ENCODE peak calls at places on chromosomes 2 and 18, in ten cellular contexts. One of them, this sample, is unnamed.

GRCh38 chr18:75189696-75190095 is 19.2 kb downstream of the PTGR3 start:
- DNase-seq in right lobe of liver: no peak
- DNase-seq in BE2C: no peak
- DNase-seq in fibroblast of the aortic adventitia: no peak
- DNase-seq in tibial artery: no peak
- DNase-seq in OCI-LY7: no peak
- DNase-seq in breast epithelium: no peak
- DNase-seq in HFFc6: no peak
- DNase-seq in GM12864: no peak
- DNase-seq in mesothelial cell of epicardium: no peak
- DNase-seq in this sample: no peak

GRCh38 chr2:106282816-106283215 is 88.7 kb upstream of the UXS1 start:
- DNase-seq in right lobe of liver: no peak
- DNase-seq in BE2C: no peak
- DNase-seq in fibroblast of the aortic adventitia: no peak
- DNase-seq in tibial artery: no peak
- DNase-seq in OCI-LY7: no peak
- DNase-seq in breast epithelium: no peak
- DNase-seq in HFFc6: no peak
- DNase-seq in GM12864: no peak
- DNase-seq in mesothelial cell of epicardium: no peak
- DNase-seq in this sample: no peak

GRCh38 chr2:185208261-185208660 is 530.3 kb upstream of the FSIP2 start:
- DNase-seq in right lobe of liver: no peak
- DNase-seq in BE2C: peak
- DNase-seq in fibroblast of the aortic adventitia: no peak
- DNase-seq in tibial artery: no peak
- DNase-seq in OCI-LY7: peak
- DNase-seq in breast epithelium: no peak
- DNase-seq in HFFc6: no peak
- DNase-seq in GM12864: no peak
- DNase-seq in mesothelial cell of epicardium: no peak
- DNase-seq in this sample: peak

GRCh38 chr2:60091311-60091710 is 462.1 kb downstream of the BCL11A start:
- DNase-seq in right lobe of liver: no peak
- DNase-seq in BE2C: no peak
- DNase-seq in fibroblast of the aortic adventitia: no peak
- DNase-seq in tibial artery: no peak
- DNase-seq in OCI-LY7: no peak
- DNase-seq in breast epithelium: no peak
- DNase-seq in HFFc6: no peak
- DNase-seq in GM12864: no peak
- DNase-seq in mesothelial cell of epicardium: no peak
- DNase-seq in this sample: no peak

GRCh38 chr2:53880756-53881155 is 21.0 kb upstream of the GPR75 start:
- DNase-seq in right lobe of liver: no peak
- DNase-seq in BE2C: no peak
- DNase-seq in fibroblast of the aortic adventitia: peak
- DNase-seq in tibial artery: no peak
- DNase-seq in OCI-LY7: no peak
- DNase-seq in breast epithelium: no peak
- DNase-seq in HFFc6: peak
- DNase-seq in GM12864: no peak
- DNase-seq in mesothelial cell of epicardium: no peak
- DNase-seq in this sample: no peak

GRCh38 chr18:464311-464659 is 36.2 kb downstream of the COLEC12 start:
- DNase-seq in right lobe of liver: no peak
- DNase-seq in BE2C: no peak
- DNase-seq in fibroblast of the aortic adventitia: no peak
- DNase-seq in tibial artery: no peak
- DNase-seq in OCI-LY7: no peak
- DNase-seq in breast epithelium: no peak
- DNase-seq in HFFc6: no peak
- DNase-seq in GM12864: no peak
- DNase-seq in mesothelial cell of epicardium: no peak
- DNase-seq in this sample: no peak

GRCh38 chr2:1550658-1551316 is 137.5 kb downstream of the TPO start:
- DNase-seq in right lobe of liver: peak
- DNase-seq in BE2C: peak
- DNase-seq in fibroblast of the aortic adventitia: peak
- DNase-seq in tibial artery: no peak
- DNase-seq in OCI-LY7: peak
- DNase-seq in breast epithelium: peak
- DNase-seq in HFFc6: no peak
- DNase-seq in GM12864: no peak
- DNase-seq in mesothelial cell of epicardium: peak
- DNase-seq in this sample: peak

GRCh38 chr2:70647873-70648481 is 94.4 kb upstream of the TGFA start:
- DNase-seq in right lobe of liver: peak
- DNase-seq in BE2C: peak
- DNase-seq in fibroblast of the aortic adventitia: peak
- DNase-seq in tibial artery: peak
- DNase-seq in OCI-LY7: peak
- DNase-seq in breast epithelium: peak
- DNase-seq in HFFc6: peak
- DNase-seq in GM12864: peak
- DNase-seq in mesothelial cell of epicardium: peak
- DNase-seq in this sample: peak

GRCh38 chr2:8625399-8626283 is 56.2 kb upstream of the ID2 start:
- DNase-seq in right lobe of liver: peak
- DNase-seq in BE2C: no peak
- DNase-seq in fibroblast of the aortic adventitia: no peak
- DNase-seq in tibial artery: peak
- DNase-seq in OCI-LY7: no peak
- DNase-seq in breast epithelium: no peak
- DNase-seq in HFFc6: no peak
- DNase-seq in GM12864: no peak
- DNase-seq in mesothelial cell of epicardium: no peak
- DNase-seq in this sample: no peak

GRCh38 chr2:151030663-151031230 is 230.9 kb downstream of the RBM43 start:
- DNase-seq in right lobe of liver: no peak
- DNase-seq in BE2C: no peak
- DNase-seq in fibroblast of the aortic adventitia: no peak
- DNase-seq in tibial artery: no peak
- DNase-seq in OCI-LY7: no peak
- DNase-seq in breast epithelium: no peak
- DNase-seq in HFFc6: no peak
- DNase-seq in GM12864: no peak
- DNase-seq in mesothelial cell of epicardium: no peak
- DNase-seq in this sample: no peak

GRCh38 chr18:33577688-33578370 is at the start of gene ASXL3:
- DNase-seq in right lobe of liver: peak
- DNase-seq in BE2C: peak
- DNase-seq in fibroblast of the aortic adventitia: peak
- DNase-seq in tibial artery: peak
- DNase-seq in OCI-LY7: peak
- DNase-seq in breast epithelium: no peak
- DNase-seq in HFFc6: no peak
- DNase-seq in GM12864: no peak
- DNase-seq in mesothelial cell of epicardium: peak
- DNase-seq in this sample: peak

GRCh38 chr2:43081131-43081745 is 145.2 kb downstream of the ZFP36L2 start:
- DNase-seq in right lobe of liver: no peak
- DNase-seq in BE2C: no peak
- DNase-seq in fibroblast of the aortic adventitia: no peak
- DNase-seq in tibial artery: no peak
- DNase-seq in OCI-LY7: no peak
- DNase-seq in breast epithelium: no peak
- DNase-seq in HFFc6: no peak
- DNase-seq in GM12864: no peak
- DNase-seq in mesothelial cell of epicardium: no peak
- DNase-seq in this sample: no peak

GRCh38 chr2:236858661-236859060 is 227.0 kb upstream of the COPS8 start:
- DNase-seq in right lobe of liver: no peak
- DNase-seq in BE2C: no peak
- DNase-seq in fibroblast of the aortic adventitia: no peak
- DNase-seq in tibial artery: no peak
- DNase-seq in OCI-LY7: no peak
- DNase-seq in breast epithelium: no peak
- DNase-seq in HFFc6: no peak
- DNase-seq in GM12864: no peak
- DNase-seq in mesothelial cell of epicardium: peak
- DNase-seq in this sample: no peak

GRCh38 chr2:10462178-10463083 is 14.3 kb upstream of the ODC1 start:
- DNase-seq in right lobe of liver: no peak
- DNase-seq in BE2C: no peak
- DNase-seq in fibroblast of the aortic adventitia: no peak
- DNase-seq in tibial artery: no peak
- DNase-seq in OCI-LY7: no peak
- DNase-seq in breast epithelium: no peak
- DNase-seq in HFFc6: no peak
- DNase-seq in GM12864: no peak
- DNase-seq in mesothelial cell of epicardium: no peak
- DNase-seq in this sample: no peak

GRCh38 chr2:171574149-171574795 is 52.0 kb downstream of the CYBRD1 start:
- DNase-seq in right lobe of liver: peak
- DNase-seq in BE2C: peak
- DNase-seq in fibroblast of the aortic adventitia: peak
- DNase-seq in tibial artery: peak
- DNase-seq in OCI-LY7: peak
- DNase-seq in breast epithelium: peak
- DNase-seq in HFFc6: peak
- DNase-seq in GM12864: peak
- DNase-seq in mesothelial cell of epicardium: peak
- DNase-seq in this sample: peak

GRCh38 chr2:182642328-182642727 is 73.7 kb upstream of the DNAJC10 start:
- DNase-seq in right lobe of liver: no peak
- DNase-seq in BE2C: peak
- DNase-seq in fibroblast of the aortic adventitia: peak
- DNase-seq in tibial artery: peak
- DNase-seq in OCI-LY7: peak
- DNase-seq in breast epithelium: no peak
- DNase-seq in HFFc6: peak
- DNase-seq in GM12864: peak
- DNase-seq in mesothelial cell of epicardium: no peak
- DNase-seq in this sample: peak

GRCh38 chr18:32549248-32549842 is 78.7 kb upstream of the GAREM1 start:
- DNase-seq in right lobe of liver: peak
- DNase-seq in BE2C: peak
- DNase-seq in fibroblast of the aortic adventitia: peak
- DNase-seq in tibial artery: no peak
- DNase-seq in OCI-LY7: peak
- DNase-seq in breast epithelium: no peak
- DNase-seq in HFFc6: no peak
- DNase-seq in GM12864: no peak
- DNase-seq in mesothelial cell of epicardium: no peak
- DNase-seq in this sample: peak

GRCh38 chr2:239747274-239747673 is 277.9 kb downstream of the NDUFA10 start:
- DNase-seq in right lobe of liver: peak
- DNase-seq in BE2C: no peak
- DNase-seq in fibroblast of the aortic adventitia: no peak
- DNase-seq in tibial artery: no peak
- DNase-seq in OCI-LY7: no peak
- DNase-seq in breast epithelium: no peak
- DNase-seq in HFFc6: no peak
- DNase-seq in GM12864: no peak
- DNase-seq in mesothelial cell of epicardium: no peak
- DNase-seq in this sample: no peak

GRCh38 chr2:167380555-167380954 is 492.3 kb downstream of the XIRP2 start:
- DNase-seq in right lobe of liver: no peak
- DNase-seq in BE2C: no peak
- DNase-seq in fibroblast of the aortic adventitia: no peak
- DNase-seq in tibial artery: no peak
- DNase-seq in OCI-LY7: no peak
- DNase-seq in breast epithelium: no peak
- DNase-seq in HFFc6: no peak
- DNase-seq in GM12864: no peak
- DNase-seq in mesothelial cell of epicardium: no peak
- DNase-seq in this sample: no peak

GRCh38 chr18:22344908-22345670 is 72.6 kb downstream of the CTAGE1 start:
- DNase-seq in right lobe of liver: no peak
- DNase-seq in BE2C: no peak
- DNase-seq in fibroblast of the aortic adventitia: no peak
- DNase-seq in tibial artery: no peak
- DNase-seq in OCI-LY7: no peak
- DNase-seq in breast epithelium: no peak
- DNase-seq in HFFc6: no peak
- DNase-seq in GM12864: no peak
- DNase-seq in mesothelial cell of epicardium: no peak
- DNase-seq in this sample: no peak

GRCh38 chr2:182366625-182367024 is 60.2 kb downstream of the PDE1A start:
- DNase-seq in right lobe of liver: no peak
- DNase-seq in BE2C: no peak
- DNase-seq in fibroblast of the aortic adventitia: peak
- DNase-seq in tibial artery: peak
- DNase-seq in OCI-LY7: no peak
- DNase-seq in breast epithelium: no peak
- DNase-seq in HFFc6: no peak
- DNase-seq in GM12864: no peak
- DNase-seq in mesothelial cell of epicardium: no peak
- DNase-seq in this sample: no peak

GRCh38 chr2:22215517-22215916 is 1091.7 kb downstream of the TDRD15 start:
- DNase-seq in right lobe of liver: no peak
- DNase-seq in BE2C: no peak
- DNase-seq in fibroblast of the aortic adventitia: no peak
- DNase-seq in tibial artery: no peak
- DNase-seq in OCI-LY7: no peak
- DNase-seq in breast epithelium: no peak
- DNase-seq in HFFc6: no peak
- DNase-seq in GM12864: no peak
- DNase-seq in mesothelial cell of epicardium: no peak
- DNase-seq in this sample: no peak
- TF ChIP-seq CTCF in right lobe of liver: no peak
- TF ChIP-seq CTCF in BE2C: peak
- TF ChIP-seq CTCF in fibroblast of the aortic adventitia: no peak
- TF ChIP-seq CTCF in tibial artery: no peak
- TF ChIP-seq CTCF in OCI-LY7: peak
- TF ChIP-seq CTCF in breast epithelium: no peak
- TF ChIP-seq CTCF in HFFc6: no peak
- TF ChIP-seq CTCF in GM12864: no peak
- TF ChIP-seq CTCF in mesothelial cell of epicardium: no peak
- TF ChIP-seq CTCF in this sample: no peak

GRCh38 chr2:64922482-64923384 is 66.5 kb upstream of the SLC1A4 start:
- DNase-seq in right lobe of liver: peak
- DNase-seq in BE2C: no peak
- DNase-seq in fibroblast of the aortic adventitia: no peak
- DNase-seq in tibial artery: no peak
- DNase-seq in OCI-LY7: peak
- DNase-seq in breast epithelium: no peak
- DNase-seq in HFFc6: no peak
- DNase-seq in GM12864: no peak
- DNase-seq in mesothelial cell of epicardium: no peak
- DNase-seq in this sample: no peak
- TF ChIP-seq CTCF in right lobe of liver: no peak
- TF ChIP-seq CTCF in BE2C: no peak
- TF ChIP-seq CTCF in fibroblast of the aortic adventitia: no peak
- TF ChIP-seq CTCF in tibial artery: no peak
- TF ChIP-seq CTCF in OCI-LY7: peak
- TF ChIP-seq CTCF in breast epithelium: no peak
- TF ChIP-seq CTCF in HFFc6: no peak
- TF ChIP-seq CTCF in GM12864: no peak
- TF ChIP-seq CTCF in mesothelial cell of epicardium: no peak
- TF ChIP-seq CTCF in this sample: no peak

GRCh38 chr18:77089796-77090285 is 42.7 kb downstream of the MBP start:
- DNase-seq in right lobe of liver: no peak
- DNase-seq in BE2C: no peak
- DNase-seq in fibroblast of the aortic adventitia: no peak
- DNase-seq in tibial artery: no peak
- DNase-seq in OCI-LY7: peak
- DNase-seq in breast epithelium: no peak
- DNase-seq in HFFc6: no peak
- DNase-seq in GM12864: no peak
- DNase-seq in mesothelial cell of epicardium: no peak
- DNase-seq in this sample: no peak
- TF ChIP-seq CTCF in right lobe of liver: no peak
- TF ChIP-seq CTCF in BE2C: no peak
- TF ChIP-seq CTCF in fibroblast of the aortic adventitia: no peak
- TF ChIP-seq CTCF in tibial artery: no peak
- TF ChIP-seq CTCF in OCI-LY7: no peak
- TF ChIP-seq CTCF in breast epithelium: no peak
- TF ChIP-seq CTCF in HFFc6: no peak
- TF ChIP-seq CTCF in GM12864: no peak
- TF ChIP-seq CTCF in mesothelial cell of epicardium: no peak
- TF ChIP-seq CTCF in this sample: no peak

GRCh38 chr2:189171956-189172609 is 7.5 kb downstream of the COL5A2 start:
- DNase-seq in right lobe of liver: no peak
- DNase-seq in BE2C: no peak
- DNase-seq in fibroblast of the aortic adventitia: no peak
- DNase-seq in tibial artery: no peak
- DNase-seq in OCI-LY7: no peak
- DNase-seq in breast epithelium: no peak
- DNase-seq in HFFc6: no peak
- DNase-seq in GM12864: no peak
- DNase-seq in mesothelial cell of epicardium: no peak
- DNase-seq in this sample: no peak
- TF ChIP-seq CTCF in right lobe of liver: no peak
- TF ChIP-seq CTCF in BE2C: no peak
- TF ChIP-seq CTCF in fibroblast of the aortic adventitia: no peak
- TF ChIP-seq CTCF in tibial artery: peak
- TF ChIP-seq CTCF in OCI-LY7: peak
- TF ChIP-seq CTCF in breast epithelium: no peak
- TF ChIP-seq CTCF in HFFc6: peak
- TF ChIP-seq CTCF in GM12864: no peak
- TF ChIP-seq CTCF in mesothelial cell of epicardium: peak
- TF ChIP-seq CTCF in this sample: peak

This sample was measured in nephron progenitor cell.